ENCODE peak calls at places on chromosomes 11 and 22, in six cellular contexts. G, Y, L, W, K and P are unnamed samples.

GRCh38 chr11:35986958-35987357 is 43.1 kb downstream of the LDLRAD3 start:
- DNase-seq in G (no peak), Y (no peak), L (no peak), W (no peak), K (no peak), P (no peak)

GRCh38 chr11:1574256-1575242 is 2.5 kb upstream of the DUSP8 start:
- DNase-seq in G (no peak), Y (no peak), L (peak), W (peak), K (no peak), P (no peak)

GRCh38 chr22:28172948-28173360 is 253.9 kb upstream of the PITPNB start:
- DNase-seq in G (no peak), Y (no peak), L (no peak), W (no peak), K (no peak), P (no peak)

GRCh38 chr11:46631676-46632075 is 14.3 kb downstream of the ATG13 start:
- DNase-seq in G (no peak), Y (no peak), L (no peak), W (no peak), K (no peak), P (no peak)

GRCh38 chr11:7964873-7965272 is 374 bp downstream of the NLRP10 start:
- DNase-seq in G (no peak), Y (no peak), L (no peak), W (no peak), K (no peak), P (no peak)

GRCh38 chr22:19172213-19173046 is 6.1 kb downstream of the SLC25A1 start:
- DNase-seq in G (no peak), Y (no peak), L (no peak), W (no peak), K (no peak), P (no peak)

GRCh38 chr11:102924851-102925380 is 30.6 kb downstream of the MMP13 start:
- DNase-seq in G (no peak), Y (no peak), L (no peak), W (no peak), K (peak), P (no peak)

GRCh38 chr11:13923716-13924650 is 38.5 kb upstream of the SPON1 start:
- DNase-seq in G (no peak), Y (no peak), L (no peak), W (no peak), K (no peak), P (no peak)

GRCh38 chr22:27413702-27414101 is 387.9 kb downstream of the MN1 start:
- DNase-seq in G (no peak), Y (no peak), L (no peak), W (no peak), K (no peak), P (no peak)

GRCh38 chr22:19832476-19833108 is 22.1 kb downstream of the GNB1L start:
- DNase-seq in G (no peak), Y (no peak), L (no peak), W (no peak), K (no peak), P (peak)

GRCh38 chr11:73188301-73188700 is 29.8 kb upstream of the P2RY2 start:
- DNase-seq in G (no peak), Y (no peak), L (no peak), W (no peak), K (no peak), P (no peak)

GRCh38 chr11:116910378-116910777 is 73.0 kb upstream of the APOA1 start:
- DNase-seq in G (no peak), Y (no peak), L (no peak), W (no peak), K (no peak), P (no peak)

GRCh38 chr22:47629273-47629711 is 866.8 kb downstream of the TBC1D22A start:
- DNase-seq in G (no peak), Y (no peak), L (no peak), W (no peak), K (no peak), P (peak)

GRCh38 chr11:77096591-77097019 is 6.0 kb upstream of the OMP start:
- DNase-seq in G (peak), Y (no peak), L (no peak), W (no peak), K (no peak), P (no peak)

GRCh38 chr11:60887531-60887930 is 18.9 kb downstream of the PRPF19 start:
- DNase-seq in G (no peak), Y (no peak), L (peak), W (no peak), K (peak), P (no peak)

GRCh38 chr11:130070109-130070828 is 575 bp downstream of the APLP2 start:
- DNase-seq in G (peak), Y (no peak), L (peak), W (no peak), K (no peak), P (no peak)

GRCh38 chr22:42670921-42671709 is 21.9 kb upstream of the CYB5R3 start:
- DNase-seq in G (no peak), Y (no peak), L (no peak), W (no peak), K (no peak), P (no peak)

GRCh38 chr22:42844756-42845155 is 12.3 kb downstream of the ARFGAP3 start:
- DNase-seq in G (no peak), Y (no peak), L (no peak), W (no peak), K (no peak), P (no peak)

GRCh38 chr11:105357764-105358163 is 218.2 kb upstream of the CARD18 start:
- DNase-seq in G (no peak), Y (no peak), L (no peak), W (no peak), K (peak), P (no peak)

GRCh38 chr11:134139873-134140331 is 71.0 kb downstream of the JAM3 start:
- DNase-seq in G (no peak), Y (peak), L (peak), W (peak), K (peak), P (peak)
- H3K4me3 ChIP-seq in G (no peak), Y (no peak), L (no peak), W (no peak), K (no peak), P (no peak)

GRCh38 chr11:67117667-67118058 is 1.4 kb upstream of the KDM2A start:
- DNase-seq in G (peak), Y (no peak), L (no peak), W (peak), K (no peak), P (no peak)
- H3K4me3 ChIP-seq in G (peak), Y (peak), L (no peak), W (peak), K (no peak), P (peak)

GRCh38 chr11:65132238-65132987 is 1.9 kb downstream of the SYVN1 start:
- DNase-seq in G (no peak), Y (no peak), L (no peak), W (no peak), K (no peak), P (no peak)

GRCh38 chr11:65129649-65130441 is 4.5 kb downstream of the SYVN1 start:
- DNase-seq in G (no peak), Y (no peak), L (no peak), W (no peak), K (no peak), P (no peak)

GRCh38 chr11:65131895-65132237 is 2.5 kb downstream of the SYVN1 start:
- DNase-seq in G (no peak), Y (no peak), L (no peak), W (no peak), K (no peak), P (no peak)

GRCh38 chr11:65130631-65131416 is 3.5 kb downstream of the SYVN1 start:
- DNase-seq in G (no peak), Y (no peak), L (no peak), W (no peak), K (no peak), P (no peak)

GRCh38 chr11:65131417-65131776 is 2.9 kb downstream of the SYVN1 start:
- DNase-seq in G (no peak), Y (no peak), L (no peak), W (no peak), K (no peak), P (no peak)
- H3K4me3 ChIP-seq in G (no peak), Y (no peak), L (no peak), W (no peak), K (no peak), P (no peak)

GRCh38 chr11:9613118-9613829 is 39.8 kb downstream of the WEE1 start:
- DNase-seq in G (peak), Y (peak), L (peak), W (peak), K (peak), P (peak)

GRCh38 chr11:9613830-9614762 is 40.6 kb downstream of the WEE1 start:
- DNase-seq in G (peak), Y (peak), L (peak), W (peak), K (peak), P (peak)

GRCh38 chr11:9616858-9617257 is 43.4 kb downstream of the WEE1 start:
- DNase-seq in G (no peak), Y (no peak), L (no peak), W (no peak), K (no peak), P (no peak)

GRCh38 chr11:9616042-9616640 is 42.7 kb downstream of the WEE1 start:
- DNase-seq in G (no peak), Y (no peak), L (no peak), W (no peak), K (no peak), P (no peak)

DNA sequence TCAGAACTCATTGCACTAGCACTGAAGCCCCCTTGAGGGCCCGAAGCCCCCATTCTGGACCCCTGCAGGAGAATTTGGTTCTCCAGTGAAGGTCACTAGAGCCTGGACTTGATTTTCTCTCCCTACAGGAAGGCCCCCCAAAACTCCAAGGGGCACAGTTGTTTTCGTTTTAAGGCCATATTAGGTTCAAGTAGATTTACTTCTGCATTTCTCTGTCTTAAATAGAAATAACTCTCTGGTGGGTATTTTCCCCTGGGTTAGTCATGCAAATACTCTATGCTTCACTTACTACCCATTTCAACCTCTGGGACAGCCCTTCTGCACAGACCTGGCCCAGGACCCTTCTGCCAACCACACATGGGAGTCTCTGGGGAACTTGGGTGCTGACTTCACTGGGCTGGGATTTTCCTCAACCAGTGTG is 41.6 kb downstream of the WEE1 start:
- DNase-seq in G (no peak), Y (no peak), L (no peak), W (no peak), K (no peak), P (no peak)
- H3K4me3 ChIP-seq in G (peak), Y (peak), L (peak), W (no peak), K (no peak), P (no peak)

DNA sequence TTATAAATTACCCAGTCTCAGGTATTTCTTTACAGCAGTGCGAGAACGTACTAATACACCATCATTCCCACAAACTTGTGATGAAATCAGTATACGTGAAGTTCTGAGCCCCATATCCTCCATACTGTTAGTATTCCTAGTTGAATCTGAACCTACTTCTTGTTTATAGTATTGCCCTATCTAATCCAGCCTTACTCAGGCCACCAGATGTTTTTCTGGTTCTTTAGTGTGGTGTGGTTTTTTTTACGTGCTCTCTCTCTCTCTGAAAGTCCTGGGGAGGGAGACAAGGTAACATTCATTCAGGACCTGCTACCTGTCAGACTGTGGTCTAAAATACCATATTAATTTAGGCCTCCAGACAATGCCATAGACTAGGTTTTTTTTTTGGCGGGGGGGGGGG is 47.6 kb upstream of the TEAD1 start:
- DNase-seq in G (no peak), Y (no peak), L (no peak), W (no peak), K (no peak), P (no peak)
- H3K4me3 ChIP-seq in G (no peak), Y (no peak), L (no peak), W (no peak), K (no peak), P (no peak)

DNA sequence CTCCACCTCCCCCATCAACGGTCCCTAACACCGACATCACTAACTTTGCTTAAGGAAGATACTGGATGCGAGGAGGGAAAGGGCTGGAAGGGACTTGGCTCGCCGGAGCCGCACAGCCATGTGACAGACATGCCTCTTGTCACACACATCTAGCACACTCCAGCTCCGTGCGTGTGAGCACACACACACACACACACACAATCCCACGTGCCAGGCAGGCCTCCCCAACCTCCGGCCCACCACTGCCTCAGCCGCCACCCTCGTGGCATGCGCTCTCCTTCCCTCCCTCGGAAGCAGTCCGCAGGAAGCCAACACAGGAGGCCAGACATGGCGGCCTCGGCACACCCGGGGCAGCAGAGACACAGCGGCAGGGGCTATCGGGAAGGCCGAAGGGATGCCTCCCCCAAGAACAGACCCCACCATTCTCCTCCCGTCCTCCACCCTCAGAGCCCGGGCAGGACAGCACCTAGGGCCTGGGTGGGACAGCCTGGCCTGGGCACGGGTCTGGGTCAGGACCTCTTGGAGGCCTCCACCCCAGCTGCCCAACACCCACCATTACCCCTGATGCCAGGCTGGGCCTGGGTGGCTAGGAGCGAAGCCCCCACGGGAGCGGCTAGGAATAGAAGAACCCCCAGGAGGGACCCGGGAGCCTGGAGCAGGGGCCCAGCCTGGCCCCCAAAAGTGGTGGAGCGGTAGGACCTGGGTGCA is 1.0 kb downstream of the MFNG start:
- DNase-seq in G (peak), Y (no peak), L (no peak), W (peak), K (no peak), P (no peak)
- H3K4me3 ChIP-seq in G (peak), Y (no peak), L (no peak), W (peak), K (no peak), P (peak)

DNA sequence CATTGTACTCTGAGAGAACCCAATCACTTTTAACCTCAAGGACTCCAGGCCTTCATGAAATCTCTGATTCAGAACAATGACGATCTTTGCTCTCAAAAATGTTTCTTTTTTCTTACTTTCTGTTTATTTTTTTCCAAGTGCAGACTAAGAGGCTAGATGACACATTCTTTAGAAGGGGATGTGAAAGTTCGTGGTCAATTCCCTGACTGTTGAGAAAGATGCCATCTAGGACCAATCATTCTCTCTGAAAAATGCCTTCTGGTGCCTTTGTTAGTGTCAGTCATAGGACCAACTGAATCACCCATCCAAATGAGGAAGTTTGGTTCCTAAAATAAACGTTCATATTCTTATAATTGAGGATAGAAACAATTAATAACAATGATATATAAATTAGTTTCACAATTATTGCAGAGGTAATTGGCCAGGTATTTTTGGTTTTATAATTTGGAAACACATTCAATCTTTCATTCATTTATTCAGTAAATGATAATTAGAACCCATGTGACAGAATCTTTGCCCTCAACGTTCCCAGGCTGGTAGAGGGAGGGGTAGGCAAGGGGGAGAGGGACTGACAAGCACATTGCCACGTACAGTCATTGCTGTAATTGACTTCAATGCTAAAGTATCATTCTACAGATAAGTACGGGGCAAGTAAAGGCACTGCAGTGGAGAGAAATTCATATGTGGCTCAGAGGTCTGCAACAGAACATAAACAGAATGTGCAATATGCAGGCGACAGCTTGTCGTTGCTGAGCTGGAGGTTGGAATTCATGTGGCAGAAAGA is 333.4 kb upstream of the MPPED2 start:
- DNase-seq in G (no peak), Y (no peak), L (no peak), W (no peak), K (no peak), P (no peak)
- H3K4me3 ChIP-seq in G (no peak), Y (no peak), L (no peak), W (no peak), K (no peak), P (no peak)

GRCh38 chr11:128904872-128905344 is 13.8 kb downstream of the KCNJ5 start:
- DNase-seq in G (peak), Y (no peak), L (peak), W (no peak), K (no peak), P (no peak)
- H3K4me3 ChIP-seq in G (peak), Y (peak), L (peak), W (peak), K (peak), P (peak)

DNA sequence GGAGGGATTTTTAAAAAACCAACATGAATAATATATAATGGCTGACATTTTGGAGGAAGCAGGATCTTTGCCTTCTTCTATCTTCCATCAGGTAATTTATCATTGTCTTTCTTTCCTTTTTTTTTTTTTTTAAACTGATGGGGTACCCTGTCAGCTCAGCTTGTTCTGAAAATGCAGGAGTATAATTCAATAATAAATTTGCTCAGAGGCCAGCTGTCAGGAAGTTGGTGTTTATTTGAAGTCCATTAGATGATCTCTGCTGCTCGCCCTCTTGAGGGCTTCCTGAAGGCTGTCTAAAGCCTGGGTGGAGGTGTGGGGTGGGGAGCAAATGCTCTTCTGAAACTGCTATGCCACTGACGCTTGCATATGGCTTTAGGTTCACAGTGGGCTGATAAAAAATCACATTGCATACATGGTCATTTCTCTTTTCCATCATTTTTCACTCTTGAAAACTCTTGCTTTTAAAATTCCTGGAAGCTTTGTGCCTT is 174.6 kb upstream of the NARS2 start:
- DNase-seq in G (no peak), Y (no peak), L (no peak), W (no peak), K (no peak), P (no peak)
- H3K4me3 ChIP-seq in G (no peak), Y (no peak), L (no peak), W (no peak), K (no peak), P (no peak)